ENCODE peak calls at places on chromosomes 16 and 17, in ten cellular contexts. F is lower leg skin; X is GOT3; E is activated CD4-positive, alpha-beta T cell treated with anti-CD3 and anti-CD28 coated beads for 24 hours; K is RWPE2; U is NCI-H1436; Y is KBM-7; M is activated gamma-delta T cell treated with Interleukin-2 at 50 U/mL for 16 hours; P is ELR; D is mesenchymal stem cell. B is an unnamed sample.

GRCh38 chr17:41773190-41773588 is 13.3 kb downstream of the JUP start:
- DNase-seq in K (peak), Y (no peak), X (no peak), E (no peak), M (no peak), P (peak), D (peak), U (no peak), F (peak), B (no peak)

GRCh38 chr17:72591500-72592241 is 470.9 kb downstream of the SOX9 start:
- DNase-seq in M (no peak), K (peak), U (peak), D (peak), P (peak), X (no peak), E (no peak), F (no peak), Y (no peak), B (no peak)

GRCh38 chr16:3503513-3503912 is 2.7 kb downstream of the CLUAP1 start:
- DNase-seq in F (no peak), M (peak), U (no peak), X (no peak), P (no peak), Y (no peak), D (no peak), K (no peak), E (peak), B (peak)

GRCh38 chr17:79619196-79619595 is 8.3 kb upstream of the RBFOX3 start:
- DNase-seq in F (no peak), U (no peak), K (peak), P (no peak), X (no peak), Y (no peak), M (no peak), D (no peak), E (no peak), B (peak)

GRCh38 chr17:74987909-74988711 is 678 bp downstream of the CDR2L start:
- DNase-seq in M (no peak), U (peak), F (peak), K (no peak), E (no peak), P (peak), X (peak), Y (peak), D (peak), B (peak)

GRCh38 chr16:84553873-84554399 is 49.5 kb upstream of the MEAK7 start:
- DNase-seq in D (no peak), M (peak), U (no peak), Y (no peak), K (no peak), P (no peak), F (no peak), X (no peak), E (no peak), B (no peak)

GRCh38 chr17:45895969-45896793 is 1.8 kb downstream of the MAPT start:
- DNase-seq in X (no peak), P (no peak), M (no peak), D (no peak), U (peak), F (no peak), K (no peak), Y (no peak), E (no peak), B (no peak)

GRCh38 chr16:12311309-12311708 is 334.8 kb downstream of the SNX29 start:
- DNase-seq in F (no peak), M (no peak), X (no peak), U (no peak), P (no peak), E (no peak), Y (no peak), K (no peak), D (no peak), B (no peak)

GRCh38 chr17:63165420-63165819 is 199.4 kb downstream of the TANC2 start:
- DNase-seq in U (no peak), X (no peak), M (no peak), E (no peak), D (no peak), Y (no peak), P (no peak), K (no peak), F (no peak), B (no peak)

GRCh38 chr16:72576189-72576588 is 404.2 kb upstream of the PMFBP1 start:
- DNase-seq in Y (no peak), U (no peak), D (no peak), K (no peak), E (no peak), X (no peak), M (no peak), P (no peak), F (no peak), B (no peak)

GRCh38 chr16:57732011-57732410 is 3.6 kb upstream of the KATNB1 start:
- DNase-seq in U (no peak), Y (no peak), D (peak), M (no peak), E (no peak), K (no peak), F (no peak), X (no peak), P (peak), B (no peak)

GRCh38 chr16:58389724-58390123 is 2.5 kb upstream of the GINS3 start:
- DNase-seq in F (no peak), X (no peak), U (no peak), D (no peak), P (no peak), M (no peak), K (no peak), Y (no peak), E (no peak), B (no peak)

GRCh38 chr16:87278191-87279093 is 38.8 kb downstream of the C16orf95 start:
- DNase-seq in Y (peak), F (peak), U (peak), K (no peak), M (peak), D (peak), E (peak), X (peak), P (peak), B (no peak)

GRCh38 chr16:75927824-75928223 is 201.5 kb upstream of the CPHXL start:
- DNase-seq in D (no peak), X (no peak), P (no peak), K (no peak), M (no peak), U (no peak), Y (no peak), E (no peak), F (no peak), B (no peak)

GRCh38 chr16:77359065-77359502 is 75.8 kb downstream of the ADAMTS18 start:
- DNase-seq in M (no peak), D (peak), Y (no peak), X (no peak), U (no peak), K (no peak), E (no peak), F (no peak), P (peak), B (no peak)

GRCh38 chr16:85173077-85173980 is 61.1 kb upstream of the CIBAR2 start:
- DNase-seq in X (no peak), M (no peak), Y (no peak), E (no peak), P (peak), D (peak), U (no peak), F (no peak), K (peak), B (no peak)

GRCh38 chr17:71709271-71709670 is 411.5 kb upstream of the SOX9 start:
- DNase-seq in M (no peak), Y (no peak), D (peak), P (peak), K (no peak), U (no peak), F (no peak), E (no peak), X (no peak), B (no peak)

GRCh38 chr16:66467611-66468010 is 40.5 kb downstream of the BEAN1 start:
- DNase-seq in E (no peak), X (no peak), Y (no peak), U (no peak), K (no peak), F (no peak), M (no peak), D (no peak), P (no peak), B (no peak)

GRCh38 chr17:49471089-49471683 is 23.9 kb upstream of the NGFR start:
- DNase-seq in X (no peak), Y (no peak), M (no peak), E (no peak), P (no peak), K (no peak), D (peak), F (no peak), U (peak), B (no peak)

GRCh38 chr16:53756329-53756996 is 52.5 kb downstream of the FTO start:
- DNase-seq in D (peak), U (no peak), Y (no peak), E (no peak), F (no peak), K (no peak), X (no peak), M (no peak), P (no peak), B (no peak)

GRCh38 chr16:23134274-23134673 is 15.0 kb downstream of the USP31 start:
- DNase-seq in D (no peak), P (no peak), U (no peak), X (no peak), K (no peak), E (no peak), Y (no peak), F (no peak), M (no peak), B (no peak)